ENCODE peak calls at places on chromosome 9, in nine cellular contexts. One of them, this sample, is unnamed. For H3K36me3, the result is how much of the 10 kb centered on the place peaks cover.

GRCh38 chr9:74309654-74310053 is 187.5 kb upstream of the RORB start:
- DNase-seq in RWPE2: no peak
- DNase-seq in Peyer's patch: no peak
- DNase-seq in kidney epithelial cell: no peak
- DNase-seq in brain microvascular endothelial cell: no peak
- DNase-seq in effector memory CD4-positive, alpha-beta T cell: no peak
- DNase-seq in mammary epithelial cell: no peak
- DNase-seq in tibial artery: no peak
- DNase-seq in CD4-positive, alpha-beta memory T cell: no peak
- DNase-seq in this sample: no peak

GRCh38 chr9:126293522-126293889 is 33.1 kb upstream of the MVB12B start:
- DNase-seq in RWPE2: no peak
- DNase-seq in Peyer's patch: no peak
- DNase-seq in kidney epithelial cell: no peak
- DNase-seq in brain microvascular endothelial cell: no peak
- DNase-seq in effector memory CD4-positive, alpha-beta T cell: no peak
- DNase-seq in mammary epithelial cell: no peak
- DNase-seq in tibial artery: no peak
- DNase-seq in CD4-positive, alpha-beta memory T cell: no peak
- DNase-seq in this sample: no peak

GRCh38 chr9:4097991-4098390 is 201.9 kb downstream of the GLIS3 start:
- DNase-seq in RWPE2: no peak
- DNase-seq in Peyer's patch: no peak
- DNase-seq in kidney epithelial cell: no peak
- DNase-seq in brain microvascular endothelial cell: no peak
- DNase-seq in effector memory CD4-positive, alpha-beta T cell: no peak
- DNase-seq in mammary epithelial cell: no peak
- DNase-seq in tibial artery: no peak
- DNase-seq in CD4-positive, alpha-beta memory T cell: no peak
- DNase-seq in this sample: no peak

GRCh38 chr9:14687042-14687719 is 6.1 kb downstream of the ZDHHC21 start:
- DNase-seq in RWPE2: no peak
- DNase-seq in Peyer's patch: no peak
- DNase-seq in kidney epithelial cell: no peak
- DNase-seq in brain microvascular endothelial cell: peak
- DNase-seq in effector memory CD4-positive, alpha-beta T cell: no peak
- DNase-seq in mammary epithelial cell: peak
- DNase-seq in tibial artery: no peak
- DNase-seq in CD4-positive, alpha-beta memory T cell: no peak
- DNase-seq in this sample: no peak

GRCh38 chr9:114207034-114207815 is 51.9 kb downstream of the COL27A1 start:
- DNase-seq in RWPE2: no peak
- DNase-seq in Peyer's patch: no peak
- DNase-seq in kidney epithelial cell: no peak
- DNase-seq in brain microvascular endothelial cell: peak
- DNase-seq in effector memory CD4-positive, alpha-beta T cell: no peak
- DNase-seq in mammary epithelial cell: peak
- DNase-seq in tibial artery: peak
- DNase-seq in CD4-positive, alpha-beta memory T cell: no peak
- DNase-seq in this sample: no peak

GRCh38 chr9:124349675-124350484 is 65.4 kb downstream of the PSMB7 start:
- DNase-seq in RWPE2: peak
- DNase-seq in Peyer's patch: no peak
- DNase-seq in kidney epithelial cell: no peak
- DNase-seq in brain microvascular endothelial cell: no peak
- DNase-seq in effector memory CD4-positive, alpha-beta T cell: no peak
- DNase-seq in mammary epithelial cell: no peak
- DNase-seq in tibial artery: peak
- DNase-seq in CD4-positive, alpha-beta memory T cell: no peak
- DNase-seq in this sample: no peak

GRCh38 chr9:6692433-6692832 is 46.9 kb upstream of the GLDC start:
- DNase-seq in RWPE2: no peak
- DNase-seq in Peyer's patch: no peak
- DNase-seq in kidney epithelial cell: no peak
- DNase-seq in brain microvascular endothelial cell: no peak
- DNase-seq in effector memory CD4-positive, alpha-beta T cell: no peak
- DNase-seq in mammary epithelial cell: no peak
- DNase-seq in tibial artery: no peak
- DNase-seq in CD4-positive, alpha-beta memory T cell: no peak
- DNase-seq in this sample: no peak

GRCh38 chr9:89492586-89492985 is 5.3 kb downstream of the SEMA4D start:
- DNase-seq in RWPE2: no peak
- DNase-seq in Peyer's patch: no peak
- DNase-seq in kidney epithelial cell: no peak
- DNase-seq in brain microvascular endothelial cell: no peak
- DNase-seq in effector memory CD4-positive, alpha-beta T cell: no peak
- DNase-seq in mammary epithelial cell: no peak
- DNase-seq in tibial artery: no peak
- DNase-seq in CD4-positive, alpha-beta memory T cell: peak
- DNase-seq in this sample: no peak

DNA sequence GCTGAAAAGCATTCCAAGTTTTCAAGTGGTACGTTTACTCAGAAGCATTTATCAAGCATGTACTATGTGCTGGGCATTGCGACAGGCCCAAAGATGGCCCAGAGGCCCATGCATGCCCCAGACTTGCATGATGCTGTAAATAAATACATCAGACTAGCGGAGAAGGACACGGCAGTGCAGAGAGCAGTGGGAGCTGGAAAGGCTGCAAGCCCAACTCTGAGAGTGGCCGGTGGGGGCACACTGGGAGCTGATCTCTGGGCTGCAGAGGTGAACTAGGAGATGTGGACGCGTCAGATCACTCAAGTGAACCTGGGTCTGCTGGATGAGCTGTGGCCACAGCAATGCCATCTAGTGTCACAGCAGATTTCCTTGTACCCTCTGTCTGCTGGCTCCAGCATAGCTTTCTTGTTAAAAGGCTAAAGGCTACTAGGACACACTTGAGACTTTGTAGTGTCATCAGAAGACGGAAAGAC is 246.9 kb downstream of the FANCC start:
- DNase-seq in RWPE2: no peak
- DNase-seq in Peyer's patch: no peak
- DNase-seq in kidney epithelial cell: no peak
- DNase-seq in brain microvascular endothelial cell: no peak
- DNase-seq in effector memory CD4-positive, alpha-beta T cell: no peak
- DNase-seq in mammary epithelial cell: no peak
- DNase-seq in tibial artery: no peak
- DNase-seq in CD4-positive, alpha-beta memory T cell: no peak
- DNase-seq in this sample: no peak
- H3K36me3 ChIP-seq in RWPE2: half or more
- H3K36me3 ChIP-seq in Peyer's patch: under half
- H3K36me3 ChIP-seq in kidney epithelial cell: under half
- H3K36me3 ChIP-seq in brain microvascular endothelial cell: under half
- H3K36me3 ChIP-seq in effector memory CD4-positive, alpha-beta T cell: under half
- H3K36me3 ChIP-seq in mammary epithelial cell: under half
- H3K36me3 ChIP-seq in tibial artery: under half
- H3K36me3 ChIP-seq in CD4-positive, alpha-beta memory T cell: under half
- H3K36me3 ChIP-seq in this sample: under half

DNA sequence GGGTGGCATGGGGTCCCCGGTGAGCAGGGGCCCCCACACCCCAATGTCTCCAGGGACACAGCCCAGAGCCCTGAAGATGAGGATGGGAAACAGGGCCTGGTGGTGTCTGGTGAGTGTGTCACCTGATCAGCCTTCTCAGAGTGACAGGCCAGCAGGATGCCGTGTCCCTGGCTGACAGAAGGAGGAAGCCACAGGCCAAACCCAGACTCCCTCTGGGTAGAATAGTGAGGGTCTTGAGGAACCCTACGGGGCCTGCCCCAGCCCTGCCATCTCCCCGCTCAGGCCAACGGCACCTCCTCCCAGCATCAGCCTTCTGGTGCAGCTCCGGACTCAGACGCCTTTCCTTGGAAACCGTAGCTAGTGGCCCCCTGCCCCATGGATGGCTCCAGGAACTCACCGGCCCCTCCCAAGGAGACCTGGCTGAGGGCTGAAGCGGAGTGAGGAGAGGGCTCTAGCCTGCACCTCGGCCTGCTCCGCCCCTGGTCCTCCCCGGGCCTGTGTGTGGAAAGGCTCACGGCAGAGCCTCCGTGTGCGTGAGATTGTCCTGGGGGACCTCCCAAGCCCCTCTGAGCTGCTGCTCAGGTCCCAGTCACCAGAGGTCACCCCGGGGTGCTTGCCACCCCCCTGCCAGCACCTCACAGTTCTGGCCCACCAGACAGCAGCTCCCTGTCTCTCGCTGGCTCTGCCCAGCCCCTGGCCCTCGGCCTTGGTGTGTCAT is 6.0 kb downstream of the RALGDS start:
- DNase-seq in RWPE2: peak
- DNase-seq in Peyer's patch: peak
- DNase-seq in kidney epithelial cell: no peak
- DNase-seq in brain microvascular endothelial cell: no peak
- DNase-seq in effector memory CD4-positive, alpha-beta T cell: no peak
- DNase-seq in mammary epithelial cell: no peak
- DNase-seq in tibial artery: peak
- DNase-seq in CD4-positive, alpha-beta memory T cell: peak
- DNase-seq in this sample: no peak
- H3K4me3 ChIP-seq in RWPE2: no peak
- H3K4me3 ChIP-seq in Peyer's patch: no peak
- H3K4me3 ChIP-seq in kidney epithelial cell: no peak
- H3K4me3 ChIP-seq in brain microvascular endothelial cell: no peak
- H3K4me3 ChIP-seq in effector memory CD4-positive, alpha-beta T cell: no peak
- H3K4me3 ChIP-seq in mammary epithelial cell: no peak
- H3K4me3 ChIP-seq in tibial artery: no peak
- H3K4me3 ChIP-seq in CD4-positive, alpha-beta memory T cell: no peak
- H3K4me3 ChIP-seq in this sample: no peak

DNA sequence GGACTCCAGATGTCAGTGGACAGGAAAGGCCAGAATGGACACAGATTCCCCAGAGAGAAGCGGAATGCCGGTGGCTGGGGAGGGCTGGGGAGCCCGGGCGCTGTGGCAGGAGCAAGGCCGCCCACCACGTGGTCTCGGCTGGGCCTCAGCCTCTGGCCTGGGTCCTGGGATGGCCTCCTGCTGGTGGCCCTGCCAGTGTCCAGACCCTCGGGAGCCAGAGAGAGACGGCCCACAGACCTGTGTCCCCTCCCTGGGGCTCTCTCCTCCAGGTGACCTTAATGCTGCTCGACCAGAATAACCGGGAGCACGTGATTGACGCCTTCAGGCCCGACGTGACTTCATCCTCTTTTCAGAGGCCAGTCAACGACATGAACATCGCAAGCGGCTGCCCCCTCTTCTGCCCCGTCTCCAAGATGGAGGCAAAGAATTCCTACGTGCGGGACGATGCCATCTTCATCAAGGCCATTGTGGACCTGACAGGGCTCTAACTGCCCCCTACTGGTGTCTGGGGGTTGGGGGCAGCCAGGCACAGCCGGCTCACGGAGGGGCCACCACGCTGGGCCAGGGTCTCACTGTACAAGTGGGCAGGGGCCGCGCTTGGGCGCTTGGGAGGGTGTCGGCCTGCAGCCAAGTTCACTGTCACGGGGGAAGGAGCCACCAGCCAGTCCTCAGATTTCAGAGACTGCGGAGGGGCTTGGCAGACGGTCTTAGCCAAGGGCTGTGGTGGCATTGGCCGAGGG is 19.0 kb downstream of the FBXW5 start:
- DNase-seq in RWPE2: no peak
- DNase-seq in Peyer's patch: no peak
- DNase-seq in kidney epithelial cell: no peak
- DNase-seq in brain microvascular endothelial cell: no peak
- DNase-seq in effector memory CD4-positive, alpha-beta T cell: no peak
- DNase-seq in mammary epithelial cell: no peak
- DNase-seq in tibial artery: peak
- DNase-seq in CD4-positive, alpha-beta memory T cell: no peak
- DNase-seq in this sample: no peak
- H3K36me3 ChIP-seq in RWPE2: under half
- H3K36me3 ChIP-seq in Peyer's patch: half or more
- H3K36me3 ChIP-seq in kidney epithelial cell: under half
- H3K36me3 ChIP-seq in brain microvascular endothelial cell: under half
- H3K36me3 ChIP-seq in effector memory CD4-positive, alpha-beta T cell: under half
- H3K36me3 ChIP-seq in mammary epithelial cell: under half
- H3K36me3 ChIP-seq in tibial artery: under half
- H3K36me3 ChIP-seq in CD4-positive, alpha-beta memory T cell: under half
- H3K36me3 ChIP-seq in this sample: under half

GRCh38 chr9:23775549-23775948 is 50.5 kb downstream of the ELAVL2 start:
- DNase-seq in RWPE2: no peak
- DNase-seq in Peyer's patch: no peak
- DNase-seq in kidney epithelial cell: no peak
- DNase-seq in brain microvascular endothelial cell: no peak
- DNase-seq in effector memory CD4-positive, alpha-beta T cell: no peak
- DNase-seq in mammary epithelial cell: peak
- DNase-seq in tibial artery: no peak
- DNase-seq in CD4-positive, alpha-beta memory T cell: no peak
- DNase-seq in this sample: no peak
- H3K4me3 ChIP-seq in RWPE2: no peak
- H3K4me3 ChIP-seq in Peyer's patch: no peak
- H3K4me3 ChIP-seq in kidney epithelial cell: no peak
- H3K4me3 ChIP-seq in brain microvascular endothelial cell: no peak
- H3K4me3 ChIP-seq in effector memory CD4-positive, alpha-beta T cell: no peak
- H3K4me3 ChIP-seq in mammary epithelial cell: no peak
- H3K4me3 ChIP-seq in tibial artery: no peak
- H3K4me3 ChIP-seq in CD4-positive, alpha-beta memory T cell: no peak
- H3K4me3 ChIP-seq in this sample: no peak

GRCh38 chr9:136723989-136724388 is 11.6 kb downstream of the DIPK1B start:
- DNase-seq in RWPE2: no peak
- DNase-seq in Peyer's patch: no peak
- DNase-seq in kidney epithelial cell: no peak
- DNase-seq in brain microvascular endothelial cell: no peak
- DNase-seq in effector memory CD4-positive, alpha-beta T cell: no peak
- DNase-seq in mammary epithelial cell: no peak
- DNase-seq in tibial artery: no peak
- DNase-seq in CD4-positive, alpha-beta memory T cell: no peak
- DNase-seq in this sample: no peak

GRCh38 chr9:136725612-136726011 is 13.2 kb downstream of the DIPK1B start:
- DNase-seq in RWPE2: no peak
- DNase-seq in Peyer's patch: no peak
- DNase-seq in kidney epithelial cell: no peak
- DNase-seq in brain microvascular endothelial cell: no peak
- DNase-seq in effector memory CD4-positive, alpha-beta T cell: no peak
- DNase-seq in mammary epithelial cell: peak
- DNase-seq in tibial artery: no peak
- DNase-seq in CD4-positive, alpha-beta memory T cell: no peak
- DNase-seq in this sample: no peak

GRCh38 chr9:136723362-136723976 is 11.1 kb downstream of the DIPK1B start:
- DNase-seq in RWPE2: no peak
- DNase-seq in Peyer's patch: no peak
- DNase-seq in kidney epithelial cell: no peak
- DNase-seq in brain microvascular endothelial cell: no peak
- DNase-seq in effector memory CD4-positive, alpha-beta T cell: no peak
- DNase-seq in mammary epithelial cell: no peak
- DNase-seq in tibial artery: peak
- DNase-seq in CD4-positive, alpha-beta memory T cell: peak
- DNase-seq in this sample: peak

GRCh38 chr9:136726118-136726517 is 13.7 kb downstream of the DIPK1B start:
- DNase-seq in RWPE2: no peak
- DNase-seq in Peyer's patch: no peak
- DNase-seq in kidney epithelial cell: no peak
- DNase-seq in brain microvascular endothelial cell: no peak
- DNase-seq in effector memory CD4-positive, alpha-beta T cell: no peak
- DNase-seq in mammary epithelial cell: no peak
- DNase-seq in tibial artery: no peak
- DNase-seq in CD4-positive, alpha-beta memory T cell: peak
- DNase-seq in this sample: no peak

GRCh38 chr9:136724772-136725171 is 12.4 kb downstream of the DIPK1B start:
- DNase-seq in RWPE2: no peak
- DNase-seq in Peyer's patch: no peak
- DNase-seq in kidney epithelial cell: no peak
- DNase-seq in brain microvascular endothelial cell: no peak
- DNase-seq in effector memory CD4-positive, alpha-beta T cell: no peak
- DNase-seq in mammary epithelial cell: no peak
- DNase-seq in tibial artery: no peak
- DNase-seq in CD4-positive, alpha-beta memory T cell: no peak
- DNase-seq in this sample: no peak
- H3K36me3 ChIP-seq in RWPE2: under half
- H3K36me3 ChIP-seq in Peyer's patch: half or more
- H3K36me3 ChIP-seq in kidney epithelial cell: under half
- H3K36me3 ChIP-seq in brain microvascular endothelial cell: under half
- H3K36me3 ChIP-seq in effector memory CD4-positive, alpha-beta T cell: under half
- H3K36me3 ChIP-seq in mammary epithelial cell: under half
- H3K36me3 ChIP-seq in tibial artery: half or more
- H3K36me3 ChIP-seq in CD4-positive, alpha-beta memory T cell: under half
- H3K36me3 ChIP-seq in this sample: half or more

This sample was measured in HAP-1.